ENCODE peak calls at places on chromosomes 4 and X, in six cellular contexts. Y is stimulated activated CD4-positive, alpha-beta T cell treated with anti-CD3 and anti-CD28 coated beads, Interleukin-12 subunit alpha, Interleukin-12 subunit beta, amount 100 ng/mL, for 24 hours; W is A549; P is MCF 10A; J is fibroblast of the conjunctiva; E is kidney epithelial cell. F is an unnamed sample.

GRCh38 chrX:14073561-14073960 is 43.9 kb upstream of the GEMIN8 start:
- DNase-seq in Y (no peak), J (no peak), P (no peak), E (no peak), W (peak), F (no peak)

GRCh38 chr4:17577660-17578481 is 873 bp downstream of the LAP3 start:
- DNase-seq in E (no peak), Y (peak), J (no peak), P (peak), W (no peak), F (no peak)

GRCh38 chrX:13340182-13340791 is 20.4 kb upstream of the ATXN3L start:
- DNase-seq in J (no peak), Y (no peak), P (no peak), W (no peak), E (no peak), F (no peak)

GRCh38 chr4:109574443-109574850 is 14.4 kb downstream of the MCUB start:
- DNase-seq in Y (no peak), E (no peak), J (peak), W (peak), P (peak), F (no peak)

GRCh38 chrX:114583646-114584433 is at the start of gene HTR2C:
- DNase-seq in W (no peak), E (no peak), P (no peak), Y (no peak), J (no peak), F (no peak)

GRCh38 chr4:182193261-182193660 is 49.9 kb upstream of the TENM3 start:
- DNase-seq in P (no peak), Y (no peak), W (no peak), E (no peak), J (no peak), F (no peak)

GRCh38 chrX:151974336-151975227 is at the start of gene GABRE:
- DNase-seq in E (no peak), J (no peak), Y (no peak), P (peak), W (peak), F (no peak)

GRCh38 chr4:101954351-101954750 is 163.8 kb downstream of the BANK1 start:
- DNase-seq in E (no peak), P (no peak), Y (no peak), J (no peak), W (peak), F (no peak)

GRCh38 chr4:19164334-19164733 is 1087.4 kb upstream of the SLIT2 start:
- DNase-seq in J (no peak), P (no peak), W (no peak), E (no peak), Y (no peak), F (no peak)

GRCh38 chrX:129496625-129497024 is 26.7 kb downstream of the SMARCA1 start:
- DNase-seq in Y (no peak), P (peak), W (no peak), J (no peak), E (no peak), F (no peak)

GRCh38 chrX:142251665-142252064 is 46.6 kb upstream of the MAGEC2 start:
- DNase-seq in P (peak), E (no peak), J (no peak), W (peak), Y (no peak), F (no peak)